ENCODE peak calls at places on chromosomes 12 and 14, in five cellular contexts. One of them, this sample, is unnamed.

GRCh38 chr12:17215754-17216153 is 609.8 kb upstream of the LMO3 start:
- DNase-seq in ACHN: peak
- DNase-seq in RWPE1: no peak
- DNase-seq in occipital lobe: no peak
- DNase-seq in NB4: peak
- DNase-seq in this sample: no peak

GRCh38 chr12:96193725-96194571 is at the start of gene ELK3:
- DNase-seq in RWPE1: peak
- DNase-seq in NB4: peak
- DNase-seq in ACHN: peak
- DNase-seq in occipital lobe: no peak
- DNase-seq in this sample: peak

GRCh38 chr14:94021001-94021400 is 5.1 kb upstream of the OTUB2 start:
- DNase-seq in RWPE1: no peak
- DNase-seq in occipital lobe: no peak
- DNase-seq in NB4: no peak
- DNase-seq in ACHN: peak
- DNase-seq in this sample: no peak

GRCh38 chr12:46585854-46586621 is 213.5 kb upstream of the SLC38A2 start:
- DNase-seq in occipital lobe: no peak
- DNase-seq in ACHN: no peak
- DNase-seq in NB4: peak
- DNase-seq in RWPE1: no peak
- DNase-seq in this sample: peak

GRCh38 chr12:11171953-11172675 is 1.1 kb downstream of the SMIM10L1 start:
- DNase-seq in occipital lobe: no peak
- DNase-seq in RWPE1: no peak
- DNase-seq in ACHN: peak
- DNase-seq in NB4: peak
- DNase-seq in this sample: no peak

GRCh38 chr14:105023791-105024480 is 3.1 kb upstream of the CDCA4 start:
- DNase-seq in ACHN: peak
- DNase-seq in occipital lobe: no peak
- DNase-seq in NB4: no peak
- DNase-seq in RWPE1: peak
- DNase-seq in this sample: no peak

GRCh38 chr14:73846944-73847343 is 4.7 kb upstream of the PTGR2 start:
- DNase-seq in occipital lobe: no peak
- DNase-seq in NB4: no peak
- DNase-seq in RWPE1: no peak
- DNase-seq in ACHN: no peak
- DNase-seq in this sample: no peak

GRCh38 chr12:21984375-21984774 is 43.1 kb upstream of the ABCC9 start:
- DNase-seq in occipital lobe: no peak
- DNase-seq in ACHN: peak
- DNase-seq in NB4: no peak
- DNase-seq in RWPE1: no peak
- DNase-seq in this sample: no peak

GRCh38 chr14:104116544-104117340 is 21.6 kb upstream of the KIF26A start:
- DNase-seq in RWPE1: peak
- DNase-seq in occipital lobe: no peak
- DNase-seq in NB4: no peak
- DNase-seq in ACHN: no peak
- DNase-seq in this sample: peak

GRCh38 chr12:71935594-71935993 is 3.1 kb upstream of the TPH2 start:
- DNase-seq in NB4: no peak
- DNase-seq in occipital lobe: no peak
- DNase-seq in RWPE1: no peak
- DNase-seq in ACHN: no peak
- DNase-seq in this sample: no peak

GRCh38 chr14:105538481-105539049 is 12.2 kb downstream of the TMEM121 start:
- DNase-seq in occipital lobe: no peak
- DNase-seq in NB4: no peak
- DNase-seq in RWPE1: no peak
- DNase-seq in ACHN: no peak
- DNase-seq in this sample: no peak

GRCh38 chr12:102298022-102298421 is 100.4 kb upstream of the PMCH start:
- DNase-seq in ACHN: no peak
- DNase-seq in occipital lobe: no peak
- DNase-seq in RWPE1: peak
- DNase-seq in NB4: no peak
- DNase-seq in this sample: no peak

GRCh38 chr12:85641796-85642195 is 194.4 kb downstream of the RASSF9 start:
- DNase-seq in ACHN: no peak
- DNase-seq in occipital lobe: no peak
- DNase-seq in NB4: no peak
- DNase-seq in RWPE1: no peak
- DNase-seq in this sample: no peak

GRCh38 chr14:101849640-101850039 is 88.1 kb downstream of the PPP2R5C start:
- DNase-seq in occipital lobe: no peak
- DNase-seq in ACHN: no peak
- DNase-seq in RWPE1: no peak
- DNase-seq in NB4: no peak
- DNase-seq in this sample: no peak

GRCh38 chr12:52403561-52403960 is 2.6 kb downstream of the KRT82 start:
- DNase-seq in occipital lobe: no peak
- DNase-seq in RWPE1: no peak
- DNase-seq in NB4: no peak
- DNase-seq in ACHN: no peak
- DNase-seq in this sample: no peak

GRCh38 chr14:41482861-41483260 is 123.8 kb upstream of the LRFN5 start:
- DNase-seq in ACHN: no peak
- DNase-seq in RWPE1: no peak
- DNase-seq in occipital lobe: no peak
- DNase-seq in NB4: no peak
- DNase-seq in this sample: no peak

GRCh38 chr12:32988982-32989381 is 92.4 kb upstream of the PKP2 start:
- DNase-seq in ACHN: no peak
- DNase-seq in RWPE1: no peak
- DNase-seq in NB4: no peak
- DNase-seq in occipital lobe: no peak
- DNase-seq in this sample: no peak

GRCh38 chr12:120783197-120783596 is 57.6 kb downstream of the ACADS start:
- DNase-seq in RWPE1: peak
- DNase-seq in ACHN: no peak
- DNase-seq in occipital lobe: no peak
- DNase-seq in NB4: no peak
- DNase-seq in this sample: no peak

GRCh38 chr12:68490476-68490875 is 120.2 kb upstream of the RAP1B start:
- DNase-seq in ACHN: no peak
- DNase-seq in RWPE1: no peak
- DNase-seq in NB4: no peak
- DNase-seq in occipital lobe: no peak
- DNase-seq in this sample: no peak

GRCh38 chr14:95260537-95261440 is 58.9 kb downstream of the CLMN start:
- DNase-seq in RWPE1: no peak
- DNase-seq in occipital lobe: no peak
- DNase-seq in ACHN: no peak
- DNase-seq in NB4: peak
- DNase-seq in this sample: no peak

GRCh38 chr14:48937796-48938195 is 648.4 kb downstream of the RPS29 start:
- DNase-seq in ACHN: no peak
- DNase-seq in NB4: no peak
- DNase-seq in occipital lobe: peak
- DNase-seq in RWPE1: no peak
- DNase-seq in this sample: no peak

GRCh38 chr12:75390156-75390898 is 562 bp upstream of the GLIPR1L2 start:
- DNase-seq in NB4: no peak
- DNase-seq in RWPE1: no peak
- DNase-seq in ACHN: no peak
- DNase-seq in occipital lobe: no peak
- DNase-seq in this sample: no peak

This sample was measured in transverse colon.